ENCODE peak calls at places on chromosome 2, in eight cellular contexts. One of them, this sample, is unnamed.
A peak's percentile ranks its signal among the peaks of the same experiment; 100 is the strongest.

GRCh38 chr2:73000808-73001570 is 70.5 kb downstream of the SFXN5 start:
- DNase-seq in Panc1: no peak
- DNase-seq in IMR-90: no peak
- DNase-seq in cardiac muscle cell: no peak
- DNase-seq in tibial nerve: no peak
- DNase-seq in psoas muscle: peak; percentile 25
- DNase-seq in fibroblast of lung: no peak
- DNase-seq in breast epithelium: peak; percentile 8
- DNase-seq in this sample: no peak

GRCh38 chr2:240704651-240705050 is 13.0 kb downstream of the AQP12A start:
- DNase-seq in Panc1: no peak
- DNase-seq in IMR-90: no peak
- DNase-seq in cardiac muscle cell: no peak
- DNase-seq in tibial nerve: no peak
- DNase-seq in psoas muscle: peak; percentile 19
- DNase-seq in fibroblast of lung: no peak
- DNase-seq in breast epithelium: no peak
- DNase-seq in this sample: no peak

GRCh38 chr2:196500686-196501431 is 138.7 kb upstream of the CCDC150 start:
- DNase-seq in Panc1: no peak
- DNase-seq in IMR-90: peak; percentile 16
- DNase-seq in cardiac muscle cell: no peak
- DNase-seq in tibial nerve: no peak
- DNase-seq in psoas muscle: no peak
- DNase-seq in fibroblast of lung: peak; percentile 61
- DNase-seq in breast epithelium: no peak
- DNase-seq in this sample: no peak

GRCh38 chr2:67289921-67290371 is 107.2 kb upstream of the ETAA1 start:
- DNase-seq in Panc1: no peak
- DNase-seq in IMR-90: peak; percentile 95
- DNase-seq in cardiac muscle cell: no peak
- DNase-seq in tibial nerve: no peak
- DNase-seq in psoas muscle: no peak
- DNase-seq in fibroblast of lung: peak; percentile 93
- DNase-seq in breast epithelium: no peak
- DNase-seq in this sample: no peak

GRCh38 chr2:128347701-128348504 is 29.2 kb upstream of the HS6ST1 start:
- DNase-seq in Panc1: no peak
- DNase-seq in IMR-90: peak; percentile 23
- DNase-seq in cardiac muscle cell: no peak
- DNase-seq in tibial nerve: no peak
- DNase-seq in psoas muscle: peak; percentile 65
- DNase-seq in fibroblast of lung: peak; percentile 74
- DNase-seq in breast epithelium: peak; percentile 93
- DNase-seq in this sample: no peak

GRCh38 chr2:80007722-80008503 is 296.6 kb downstream of the LRRTM1 start:
- DNase-seq in Panc1: no peak
- DNase-seq in IMR-90: no peak
- DNase-seq in cardiac muscle cell: no peak
- DNase-seq in tibial nerve: no peak
- DNase-seq in psoas muscle: no peak
- DNase-seq in fibroblast of lung: no peak
- DNase-seq in breast epithelium: no peak
- DNase-seq in this sample: no peak

GRCh38 chr2:24124003-24124585 is 825 bp downstream of the FAM228B start:
- DNase-seq in Panc1: no peak
- DNase-seq in IMR-90: peak; percentile 34
- DNase-seq in cardiac muscle cell: no peak
- DNase-seq in tibial nerve: no peak
- DNase-seq in psoas muscle: no peak
- DNase-seq in fibroblast of lung: peak; percentile 59
- DNase-seq in breast epithelium: no peak
- DNase-seq in this sample: no peak

GRCh38 chr2:2646312-2647051 is 315.4 kb upstream of the MYT1L start:
- DNase-seq in Panc1: no peak
- DNase-seq in IMR-90: no peak
- DNase-seq in cardiac muscle cell: peak; percentile 79
- DNase-seq in tibial nerve: no peak
- DNase-seq in psoas muscle: no peak
- DNase-seq in fibroblast of lung: no peak
- DNase-seq in breast epithelium: no peak
- DNase-seq in this sample: no peak

GRCh38 chr2:43251171-43251731 is 24.8 kb upstream of the ZFP36L2 start:
- DNase-seq in Panc1: no peak
- DNase-seq in IMR-90: peak; percentile 86
- DNase-seq in cardiac muscle cell: peak; percentile 32
- DNase-seq in tibial nerve: no peak
- DNase-seq in psoas muscle: no peak
- DNase-seq in fibroblast of lung: peak; percentile 83
- DNase-seq in breast epithelium: peak; percentile 44
- DNase-seq in this sample: peak; percentile 62

GRCh38 chr2:147782521-147782920 is 62.3 kb upstream of the ACVR2A start:
- DNase-seq in Panc1: no peak
- DNase-seq in IMR-90: peak; percentile 80
- DNase-seq in cardiac muscle cell: no peak
- DNase-seq in tibial nerve: no peak
- DNase-seq in psoas muscle: no peak
- DNase-seq in fibroblast of lung: peak; percentile 92
- DNase-seq in breast epithelium: no peak
- DNase-seq in this sample: no peak

GRCh38 chr2:239721991-239722759 is 303.0 kb downstream of the NDUFA10 start:
- DNase-seq in Panc1: no peak
- DNase-seq in IMR-90: no peak
- DNase-seq in cardiac muscle cell: no peak
- DNase-seq in tibial nerve: no peak
- DNase-seq in psoas muscle: peak; percentile 32
- DNase-seq in fibroblast of lung: no peak
- DNase-seq in breast epithelium: no peak
- DNase-seq in this sample: no peak

GRCh38 chr2:85133751-85134254 is 611 bp downstream of the TCF7L1 start:
- DNase-seq in Panc1: no peak
- DNase-seq in IMR-90: peak; percentile 46
- DNase-seq in cardiac muscle cell: peak; percentile 74
- DNase-seq in tibial nerve: no peak
- DNase-seq in psoas muscle: peak; percentile 78
- DNase-seq in fibroblast of lung: peak; percentile 42
- DNase-seq in breast epithelium: peak; percentile 27
- DNase-seq in this sample: no peak

GRCh38 chr2:72278046-72278445 is 130.4 kb upstream of the CYP26B1 start:
- DNase-seq in Panc1: no peak
- DNase-seq in IMR-90: peak; percentile 79
- DNase-seq in cardiac muscle cell: no peak
- DNase-seq in tibial nerve: no peak
- DNase-seq in psoas muscle: no peak
- DNase-seq in fibroblast of lung: peak; percentile 85
- DNase-seq in breast epithelium: no peak
- DNase-seq in this sample: peak; percentile 7

GRCh38 chr2:220064282-220065042 is 437.0 kb downstream of the SLC4A3 start:
- DNase-seq in Panc1: no peak
- DNase-seq in IMR-90: no peak
- DNase-seq in cardiac muscle cell: no peak
- DNase-seq in tibial nerve: no peak
- DNase-seq in psoas muscle: no peak
- DNase-seq in fibroblast of lung: no peak
- DNase-seq in breast epithelium: no peak
- DNase-seq in this sample: no peak

GRCh38 chr2:202072226-202072625 is 829 bp upstream of the KIAA2012 start:
- DNase-seq in Panc1: no peak
- DNase-seq in IMR-90: no peak
- DNase-seq in cardiac muscle cell: peak; percentile 23
- DNase-seq in tibial nerve: no peak
- DNase-seq in psoas muscle: no peak
- DNase-seq in fibroblast of lung: no peak
- DNase-seq in breast epithelium: no peak
- DNase-seq in this sample: no peak
- TF ChIP-seq CTCF in Panc1: peak; percentile 63
- TF ChIP-seq CTCF in IMR-90: peak; percentile 20
- TF ChIP-seq CTCF in cardiac muscle cell: peak; percentile 30
- TF ChIP-seq CTCF in tibial nerve: peak; percentile 13
- TF ChIP-seq CTCF in psoas muscle: peak; percentile 16
- TF ChIP-seq CTCF in fibroblast of lung: peak; percentile 32
- TF ChIP-seq CTCF in breast epithelium: no peak
- TF ChIP-seq CTCF in this sample: peak; percentile 27

DNA sequence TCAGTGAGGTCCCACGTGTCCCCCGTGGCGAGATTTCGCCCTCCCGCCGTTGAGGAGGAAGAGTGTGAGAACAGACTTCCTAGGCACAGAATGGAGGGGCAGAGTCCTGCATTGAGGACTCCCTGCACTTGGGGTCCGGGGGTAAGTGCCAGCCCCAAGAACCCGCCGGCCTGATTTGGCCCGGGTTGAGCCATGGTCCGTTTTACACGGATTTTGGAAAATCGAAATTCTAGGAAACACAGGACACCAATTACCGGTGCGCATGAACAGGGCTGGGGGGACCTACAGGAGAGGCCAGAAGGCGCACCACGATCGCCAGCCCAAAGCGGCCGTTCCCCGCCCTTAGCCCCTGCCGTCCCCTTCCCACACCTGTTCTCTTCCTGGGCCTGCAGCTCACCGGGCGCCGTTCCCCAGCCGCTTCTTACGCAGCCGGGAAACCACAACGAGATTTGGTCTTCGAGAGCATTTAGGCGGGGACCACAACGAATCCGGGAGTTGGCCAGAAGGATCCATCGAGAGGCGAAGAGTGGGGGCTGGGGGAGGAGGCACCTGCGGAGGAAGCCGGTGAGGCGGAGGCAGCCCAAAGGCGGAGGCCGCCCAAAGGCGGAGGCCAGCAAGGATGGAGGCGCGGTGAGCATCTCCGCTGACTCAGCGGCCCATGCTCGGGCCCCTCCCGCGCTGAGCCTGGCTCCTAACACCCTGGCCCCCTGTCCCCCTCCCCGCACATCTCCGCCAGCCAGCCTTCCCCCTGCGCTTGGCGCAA is 464 bp upstream of the TLX2 start:
- DNase-seq in Panc1: no peak
- DNase-seq in IMR-90: no peak
- DNase-seq in cardiac muscle cell: no peak
- DNase-seq in tibial nerve: no peak
- DNase-seq in psoas muscle: no peak
- DNase-seq in fibroblast of lung: no peak
- DNase-seq in breast epithelium: no peak
- DNase-seq in this sample: no peak
- H3K4me3 ChIP-seq in Panc1: no peak overlapping the region
- H3K4me3 ChIP-seq in IMR-90: no peak overlapping the region
- H3K4me3 ChIP-seq in cardiac muscle cell: no peak overlapping the region
- H3K4me3 ChIP-seq in tibial nerve: no peak overlapping the region
- H3K4me3 ChIP-seq in psoas muscle: no peak overlapping the region
- H3K4me3 ChIP-seq in fibroblast of lung: no peak overlapping the region
- H3K4me3 ChIP-seq in breast epithelium: no peak overlapping the region
- H3K4me3 ChIP-seq in this sample: no peak overlapping the region

GRCh38 chr2:223941579-223942277 is 3.4 kb downstream of the WDFY1 start:
- DNase-seq in Panc1: no peak
- DNase-seq in IMR-90: peak; percentile 83
- DNase-seq in cardiac muscle cell: no peak
- DNase-seq in tibial nerve: no peak
- DNase-seq in psoas muscle: no peak
- DNase-seq in fibroblast of lung: peak; percentile 95
- DNase-seq in breast epithelium: no peak
- DNase-seq in this sample: no peak

GRCh38 chr2:223944166-223944703 is 900 bp downstream of the WDFY1 start:
- DNase-seq in Panc1: no peak
- DNase-seq in IMR-90: no peak
- DNase-seq in cardiac muscle cell: peak; percentile 67
- DNase-seq in tibial nerve: no peak
- DNase-seq in psoas muscle: peak; percentile 59
- DNase-seq in fibroblast of lung: peak; percentile 35
- DNase-seq in breast epithelium: no peak
- DNase-seq in this sample: no peak

GRCh38 chr2:223943561-223944008 is 1.6 kb downstream of the WDFY1 start:
- DNase-seq in Panc1: no peak
- DNase-seq in IMR-90: peak; percentile 60
- DNase-seq in cardiac muscle cell: no peak
- DNase-seq in tibial nerve: no peak
- DNase-seq in psoas muscle: no peak
- DNase-seq in fibroblast of lung: peak; percentile 69
- DNase-seq in breast epithelium: no peak
- DNase-seq in this sample: no peak

GRCh38 chr2:223944704-223945531 is at the start of gene WDFY1:
- DNase-seq in Panc1: peak; percentile 20
- DNase-seq in IMR-90: peak; percentile 86
- DNase-seq in cardiac muscle cell: peak; percentile 95
- DNase-seq in tibial nerve: peak; percentile 67
- DNase-seq in psoas muscle: peak; percentile 95
- DNase-seq in fibroblast of lung: peak; percentile 88
- DNase-seq in breast epithelium: peak; percentile 62
- DNase-seq in this sample: peak; percentile 65

DNA sequence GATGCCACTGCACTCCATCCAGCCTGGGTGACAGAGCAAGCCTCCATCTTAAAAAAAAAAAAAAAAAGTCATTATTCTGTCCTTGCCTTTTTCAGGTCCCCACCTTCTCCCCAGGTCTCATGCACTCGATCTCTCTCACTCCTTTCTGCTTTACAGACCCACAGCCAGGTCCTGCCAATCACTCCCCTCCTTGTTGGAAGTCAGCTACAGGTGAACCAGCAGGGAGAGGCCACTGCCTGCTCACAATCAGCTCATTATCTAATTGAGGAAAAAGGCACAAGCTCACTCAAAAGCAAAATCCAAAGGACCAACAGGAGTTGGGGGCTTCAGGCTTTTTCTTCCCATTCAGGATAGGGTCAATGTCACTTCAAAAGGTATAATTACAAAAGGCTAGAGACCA is 2.0 kb downstream of the WDFY1 start:
- DNase-seq in Panc1: no peak
- DNase-seq in IMR-90: no peak
- DNase-seq in cardiac muscle cell: no peak
- DNase-seq in tibial nerve: no peak
- DNase-seq in psoas muscle: no peak
- DNase-seq in fibroblast of lung: no peak
- DNase-seq in breast epithelium: no peak
- DNase-seq in this sample: no peak
- H3K27ac ChIP-seq in Panc1: peak overlapping the region; percentile 83
- H3K27ac ChIP-seq in IMR-90: peak overlapping the region; percentile 78
- H3K27ac ChIP-seq in cardiac muscle cell: no peak overlapping the region
- H3K27ac ChIP-seq in tibial nerve: no peak overlapping the region
- H3K27ac ChIP-seq in psoas muscle: peak overlapping the region; percentile 93
- H3K27ac ChIP-seq in fibroblast of lung: peak overlapping the region; percentile 56
- H3K27ac ChIP-seq in breast epithelium: peak overlapping the region; percentile 44
- H3K27ac ChIP-seq in this sample: no peak overlapping the region

DNA sequence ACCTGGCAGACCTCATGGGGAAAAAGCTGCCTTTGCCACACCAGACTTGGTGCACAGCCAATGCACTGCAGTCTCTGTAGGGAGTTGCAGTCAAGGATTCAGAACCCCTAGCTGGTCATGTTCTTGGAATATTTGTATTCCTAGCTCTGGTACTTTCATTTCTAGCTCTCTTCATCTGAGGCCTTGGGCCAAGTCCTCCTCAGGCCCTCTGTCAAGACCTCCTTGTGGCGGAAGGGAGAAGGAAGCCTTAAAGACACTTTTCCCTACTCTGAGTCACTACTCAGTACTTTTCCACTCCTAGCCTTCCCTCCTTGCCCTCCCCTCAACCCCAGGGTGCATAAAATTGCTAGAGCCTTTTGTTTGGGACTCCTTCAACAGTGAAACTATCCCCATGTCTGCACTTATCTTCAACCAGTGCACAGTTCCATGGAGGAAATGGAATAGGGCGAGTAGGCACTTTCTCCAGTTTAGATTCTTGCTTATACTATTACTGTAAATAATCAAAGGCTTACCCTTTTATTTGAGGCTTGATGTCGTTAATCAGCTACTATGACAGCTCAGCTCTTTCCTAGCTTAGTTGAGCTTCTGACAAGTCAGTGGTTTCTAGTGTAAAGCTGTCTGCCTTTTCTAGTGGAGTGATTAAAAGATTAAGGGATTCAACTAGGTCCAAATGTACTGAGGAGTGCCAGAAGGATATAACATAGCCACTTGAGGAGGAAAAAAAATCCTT is 15.8 kb downstream of the M1AP start:
- DNase-seq in Panc1: no peak
- DNase-seq in IMR-90: peak; percentile 23
- DNase-seq in cardiac muscle cell: no peak
- DNase-seq in tibial nerve: no peak
- DNase-seq in psoas muscle: no peak
- DNase-seq in fibroblast of lung: peak; percentile 18
- DNase-seq in breast epithelium: no peak
- DNase-seq in this sample: no peak
- TF ChIP-seq CTCF in Panc1: no peak
- TF ChIP-seq CTCF in IMR-90: no peak
- TF ChIP-seq CTCF in cardiac muscle cell: peak; percentile 12
- TF ChIP-seq CTCF in tibial nerve: no peak
- TF ChIP-seq CTCF in psoas muscle: no peak
- TF ChIP-seq CTCF in fibroblast of lung: no peak
- TF ChIP-seq CTCF in breast epithelium: no peak
- TF ChIP-seq CTCF in this sample: no peak